ENCODE peak calls at places on chromosomes 2 and 18, in nine cellular contexts. P, Y, A, N, X, L, G, I and U are unnamed samples.
A peak's percentile ranks its signal among the peaks of the same experiment; 100 is the strongest.

GRCh38 chr2:216576611-216577010 is 56.6 kb upstream of the IGFBP2 start:
- DNase-seq in P (no peak), G (no peak), A (no peak), L (no peak), Y (no peak), N (peak; percentile 5), X (no peak), I (no peak), U (no peak)

GRCh38 chr2:24122356-24123211 is 550 bp downstream of the PFN4 start:
- DNase-seq in N (peak; percentile 16), Y (no peak), A (no peak), I (no peak), L (no peak), X (no peak), P (no peak), G (no peak), U (no peak)

GRCh38 chr18:10213526-10213925 is 240.9 kb upstream of the APCDD1 start:
- DNase-seq in P (no peak), I (no peak), N (peak; percentile 4), X (no peak), A (no peak), L (no peak), G (no peak), Y (no peak), U (no peak)

GRCh38 chr2:234974501-234975385 is 22.9 kb downstream of the SH3BP4 start:
- DNase-seq in L (peak; percentile 35), A (no peak), G (no peak), X (no peak), P (peak; percentile 58), Y (peak; percentile 83), I (no peak), N (no peak), U (peak; percentile 49)

GRCh38 chr2:221572821-221573429 is 821 bp upstream of the EPHA4 start:
- DNase-seq in P (peak; percentile 52), A (peak; percentile 52), L (peak; percentile 66), X (peak; percentile 75), G (peak; percentile 9), N (peak; percentile 40), Y (peak; percentile 73), I (no peak), U (no peak)

GRCh38 chr18:7319161-7319560 is 88.3 kb downstream of the LRRC30 start:
- DNase-seq in N (no peak), I (no peak), X (no peak), P (no peak), A (no peak), L (no peak), Y (no peak), G (no peak), U (no peak)

GRCh38 chr18:54031243-54031642 is 193.2 kb downstream of the MBD2 start:
- DNase-seq in A (no peak), Y (no peak), N (no peak), P (no peak), G (no peak), X (no peak), I (no peak), L (no peak), U (no peak)

GRCh38 chr2:68943581-68944568 is 8.8 kb downstream of the GKN2 start:
- DNase-seq in G (peak; percentile 42), I (peak; percentile 72), X (peak; percentile 46), P (peak; percentile 24), N (peak; percentile 61), A (peak; percentile 15), L (peak; percentile 59), Y (no peak), U (no peak)

GRCh38 chr2:119735565-119735964 is 24.2 kb upstream of the PTPN4 start:
- DNase-seq in Y (no peak), N (no peak), A (no peak), L (no peak), G (no peak), P (no peak), X (no peak), I (no peak), U (no peak)

GRCh38 chr2:135607561-135607960 is 76.3 kb downstream of the R3HDM1 start:
- DNase-seq in Y (no peak), L (no peak), A (no peak), X (no peak), N (no peak), I (peak; percentile 6), P (no peak), G (no peak), U (peak; percentile 51)

GRCh38 chr2:73907840-73908452 is 15.1 kb downstream of the ACTG2 start:
- DNase-seq in A (no peak), G (no peak), X (no peak), L (peak; percentile 38), P (peak; percentile 23), I (peak; percentile 37), Y (no peak), N (peak; percentile 72), U (peak; percentile 59)

GRCh38 chr2:206955253-206955652 is 15.9 kb downstream of the CPO start:
- DNase-seq in L (no peak), P (no peak), G (peak; percentile 50), N (no peak), A (no peak), I (no peak), X (no peak), Y (no peak), U (no peak)

GRCh38 chr18:59022167-59022945 is 117.3 kb upstream of the SEC11C start:
- DNase-seq in I (no peak), P (peak; percentile 50), X (no peak), N (no peak), L (no peak), G (no peak), Y (no peak), A (no peak), U (no peak)
- H3K4me3 ChIP-seq in I (no peak overlapping the region), P (no peak overlapping the region), X (no peak overlapping the region), N (no peak overlapping the region), L (no peak overlapping the region), G (no peak overlapping the region), Y (no peak overlapping the region), A (no peak overlapping the region), U (no peak overlapping the region)

GRCh38 chr2:240134466-240134865 is 1.6 kb downstream of the COPS9 start:
- DNase-seq in P (no peak), X (no peak), N (no peak), A (no peak), G (no peak), Y (peak; percentile 56), L (no peak), I (no peak), U (no peak)
- H3K4me3 ChIP-seq in P (no peak overlapping the region), X (no peak overlapping the region), N (no peak overlapping the region), A (no peak overlapping the region), G (no peak overlapping the region), Y (no peak overlapping the region), L (no peak overlapping the region), I (peak overlapping the region; percentile 99), U (no peak overlapping the region)

GRCh38 chr18:44601447-44601846 is 79.2 kb upstream of the SETBP1 start:
- DNase-seq in Y (no peak), N (no peak), G (no peak), A (no peak), X (no peak), L (no peak), I (no peak), P (no peak), U (peak; percentile 86)
- H3K4me3 ChIP-seq in Y (no peak overlapping the region), N (no peak overlapping the region), G (no peak overlapping the region), A (no peak overlapping the region), X (no peak overlapping the region), L (no peak overlapping the region), I (no peak overlapping the region), P (no peak overlapping the region), U (no peak overlapping the region)

GRCh38 chr2:47075361-47076125 is 79.6 kb downstream of the STPG4 start:
- DNase-seq in Y (peak; percentile 40), X (no peak), A (no peak), L (no peak), I (no peak), N (no peak), G (no peak), P (no peak), U (no peak)
- H3K4me3 ChIP-seq in Y (no peak overlapping the region), X (no peak overlapping the region), A (no peak overlapping the region), L (no peak overlapping the region), I (no peak overlapping the region), N (no peak overlapping the region), G (no peak overlapping the region), P (no peak overlapping the region), U (no peak overlapping the region)